ENCODE peak calls at places on chromosome 21, in ten cellular contexts. U, L, E, K, S, G, R, Y, X and O are unnamed samples.

GRCh38 chr21:25457411-25457810 is 149.9 kb downstream of the MRPL39 start:
- DNase-seq in X (no peak), L (no peak), Y (no peak), S (peak; percentile 75), R (no peak), G (peak; percentile 22), K (no peak), U (no peak), E (peak; percentile 73), O (no peak)

GRCh38 chr21:35048706-35049617 is at the start of gene RUNX1:
- DNase-seq in U (peak; percentile 77), S (peak; percentile 58), L (no peak), X (peak; percentile 77), Y (no peak), G (peak; percentile 92), E (peak; percentile 92), K (no peak), R (no peak), O (no peak)

GRCh38 chr21:14901482-14901958 is 163.3 kb downstream of the NRIP1 start:
- DNase-seq in S (peak; percentile 56), G (peak; percentile 36), R (no peak), L (no peak), E (no peak), X (no peak), Y (no peak), K (no peak), U (no peak), O (no peak)

GRCh38 chr21:33380483-33380998 is 22.7 kb upstream of the IFNGR2 start:
- DNase-seq in U (peak; percentile 73), R (peak; percentile 49), G (peak; percentile 97), K (no peak), E (peak; percentile 66), X (peak; percentile 95), Y (peak; percentile 89), S (peak; percentile 94), L (peak; percentile 55), O (peak; percentile 71)

GRCh38 chr21:35257413-35257812 is 208.3 kb upstream of the RUNX1 start:
- DNase-seq in K (no peak), X (peak; percentile 48), G (peak; percentile 94), Y (peak; percentile 84), L (peak; percentile 13), S (peak; percentile 93), R (no peak), E (peak; percentile 83), U (no peak), O (peak; percentile 28)

GRCh38 chr21:29265690-29266479 is 32.8 kb upstream of the BACH1 start:
- DNase-seq in K (no peak), E (no peak), S (no peak), L (no peak), Y (no peak), G (peak; percentile 40), R (no peak), U (no peak), X (no peak), O (no peak)

GRCh38 chr21:19767546-19767945 is 1230.7 kb upstream of the NCAM2 start:
- DNase-seq in K (no peak), U (no peak), E (no peak), S (no peak), X (no peak), G (no peak), Y (no peak), R (no peak), L (no peak), O (no peak)

GRCh38 chr21:46597031-46597430 is 7.9 kb downstream of the S100B start:
- DNase-seq in K (no peak), X (no peak), Y (no peak), G (no peak), S (no peak), R (no peak), E (no peak), L (no peak), U (no peak), O (no peak)

GRCh38 chr21:18041012-18041411 is 203.6 kb upstream of the CHODL start:
- DNase-seq in U (no peak), E (peak; percentile 59), G (no peak), Y (no peak), K (peak; percentile 7), X (no peak), L (no peak), R (no peak), S (no peak), O (no peak)

GRCh38 chr21:35963920-35964451 is 96.3 kb downstream of the SETD4 start:
- DNase-seq in Y (no peak), U (no peak), L (no peak), E (no peak), K (no peak), X (no peak), G (peak; percentile 86), S (peak; percentile 1), R (no peak), O (no peak)

GRCh38 chr21:42093991-42094417 is 22.9 kb downstream of the UMODL1 start:
- DNase-seq in R (no peak), G (peak; percentile 91), E (no peak), U (no peak), Y (no peak), S (peak; percentile 85), X (no peak), L (peak; percentile 8), K (no peak), O (peak; percentile 64)

GRCh38 chr21:22791376-22791775 is 1793.2 kb downstream of the NCAM2 start:
- DNase-seq in X (no peak), S (no peak), L (no peak), E (no peak), G (no peak), Y (no peak), U (no peak), K (no peak), R (no peak), O (no peak)

GRCh38 chr21:45460611-45461368 is 55.8 kb downstream of the COL18A1 start:
- DNase-seq in S (peak; percentile 69), L (no peak), R (no peak), Y (no peak), G (peak; percentile 95), X (no peak), U (no peak), E (no peak), K (no peak), O (no peak)

GRCh38 chr21:42156690-42157605 is 62.0 kb upstream of the ABCG1 start:
- DNase-seq in S (no peak), G (no peak), U (no peak), Y (peak; percentile 57), K (no peak), E (peak; percentile 69), R (peak; percentile 86), X (no peak), L (no peak), O (peak; percentile 94)

GRCh38 chr21:33936221-33937038 is 20.8 kb upstream of the ATP5PO start:
- DNase-seq in L (no peak), G (peak; percentile 11), R (no peak), S (no peak), E (no peak), X (no peak), U (peak; percentile 42), Y (no peak), K (no peak), O (no peak)

GRCh38 chr21:37374026-37374425 is 7.5 kb downstream of the DYRK1A start:
- DNase-seq in E (no peak), K (no peak), U (no peak), Y (no peak), G (peak; percentile 83), S (peak; percentile 37), R (no peak), L (no peak), X (no peak), O (no peak)